ENCODE peak calls at places on chromosomes 5 and 9, in nine cellular contexts. U is anterior cingulate cortex; X is T-helper 1 cell; F is non-pigmented ciliary epithelial cell; Z is T1000; Y is activated effector memory CD4-positive, alpha-beta T cell treated with anti-CD3 and anti-CD28 coated beads, Interleukin-2, amount 50 U/mL, for 16 hours; O is right cardiac atrium; Q is T-helper 9 cell; A is activated naive CD4-positive, alpha-beta T cell. V is an unnamed sample.

GRCh38 chr5:158754018-158754514 is 345.6 kb downstream of the EBF1 start:
- DNase-seq in F (no peak), Z (peak), Y (no peak), Q (no peak), X (no peak), A (no peak), U (no peak), O (no peak), V (peak)

GRCh38 chr9:129081388-129081889 is 528 bp downstream of the DOLPP1 start:
- DNase-seq in F (no peak), A (no peak), Z (no peak), U (no peak), O (peak), Q (no peak), Y (no peak), X (no peak), V (no peak)

GRCh38 chr9:81673310-81673709 is 16.0 kb downstream of the TLE1 start:
- DNase-seq in Z (no peak), O (no peak), Q (no peak), Y (no peak), A (no peak), X (no peak), F (no peak), U (no peak), V (no peak)

GRCh38 chr9:126906086-126906485 is 8.5 kb upstream of the RALGPS1 start:
- DNase-seq in O (no peak), F (no peak), Y (no peak), Q (no peak), X (no peak), A (no peak), U (no peak), Z (no peak), V (no peak)

GRCh38 chr9:129242971-129243561 is 65.0 kb upstream of the IER5L start:
- DNase-seq in O (peak), A (no peak), U (no peak), X (no peak), Z (no peak), F (no peak), Q (no peak), Y (peak), V (no peak)

GRCh38 chr5:172909931-172910502 is 49.2 kb upstream of the RPL26L1 start:
- DNase-seq in F (no peak), A (no peak), Z (no peak), O (no peak), Y (no peak), U (no peak), X (no peak), Q (no peak), V (no peak)

GRCh38 chr9:136077491-136077890 is 17.6 kb downstream of the NACC2 start:
- DNase-seq in U (no peak), Y (no peak), Z (no peak), A (no peak), O (no peak), Q (no peak), F (no peak), X (no peak), V (no peak)

GRCh38 chr5:164799391-164799790 is 1294.0 kb downstream of the MAT2B start:
- DNase-seq in X (no peak), Y (no peak), Q (no peak), U (no peak), A (no peak), Z (no peak), O (no peak), F (no peak), V (no peak)

V was measured in amniotic stem cell.